ENCODE peak calls at places on chromosomes 16 and 17, in six cellular contexts. One of them, this sample, is unnamed.

GRCh38 chr17:56577810-56578209 is 15.7 kb upstream of the NOG start:
- DNase-seq in GM23248: no peak
- DNase-seq in substantia nigra: no peak
- DNase-seq in kidney: no peak
- DNase-seq in endodermal cell: peak; percentile 52
- DNase-seq in heart right ventricle: peak; percentile 20
- DNase-seq in this sample: no peak

GRCh38 chr17:68600881-68601564 is at the start of gene FAM20A:
- DNase-seq in GM23248: peak; percentile 69
- DNase-seq in substantia nigra: no peak
- DNase-seq in kidney: peak; percentile 86
- DNase-seq in endodermal cell: peak; percentile 90
- DNase-seq in heart right ventricle: peak; percentile 61
- DNase-seq in this sample: no peak

GRCh38 chr17:82866521-82867214 is 26.8 kb upstream of the ZNF750 start:
- DNase-seq in GM23248: peak; percentile 91
- DNase-seq in substantia nigra: no peak
- DNase-seq in kidney: no peak
- DNase-seq in endodermal cell: no peak
- DNase-seq in heart right ventricle: no peak
- DNase-seq in this sample: no peak

GRCh38 chr17:76934561-76935320 is 66.5 kb downstream of the MGAT5B start:
- DNase-seq in GM23248: no peak
- DNase-seq in substantia nigra: no peak
- DNase-seq in kidney: no peak
- DNase-seq in endodermal cell: no peak
- DNase-seq in heart right ventricle: no peak
- DNase-seq in this sample: no peak

GRCh38 chr17:3038941-3039340 is 24.5 kb downstream of the OR1D5 start:
- DNase-seq in GM23248: no peak
- DNase-seq in substantia nigra: no peak
- DNase-seq in kidney: no peak
- DNase-seq in endodermal cell: peak; percentile 44
- DNase-seq in heart right ventricle: no peak
- DNase-seq in this sample: peak; percentile 45

GRCh38 chr17:34012709-34013375 is 242.2 kb upstream of the CCL2 start:
- DNase-seq in GM23248: no peak
- DNase-seq in substantia nigra: no peak
- DNase-seq in kidney: no peak
- DNase-seq in endodermal cell: peak; percentile 50
- DNase-seq in heart right ventricle: no peak
- DNase-seq in this sample: no peak

GRCh38 chr16:28903344-28904042 is 21.5 kb downstream of the RABEP2 start:
- DNase-seq in GM23248: no peak
- DNase-seq in substantia nigra: no peak
- DNase-seq in kidney: no peak
- DNase-seq in endodermal cell: no peak
- DNase-seq in heart right ventricle: no peak
- DNase-seq in this sample: no peak

GRCh38 chr16:17607624-17608023 is 136.9 kb upstream of the XYLT1 start:
- DNase-seq in GM23248: no peak
- DNase-seq in substantia nigra: no peak
- DNase-seq in kidney: no peak
- DNase-seq in endodermal cell: no peak
- DNase-seq in heart right ventricle: no peak
- DNase-seq in this sample: no peak

GRCh38 chr16:50597563-50598255 is 49.5 kb downstream of the NKD1 start:
- DNase-seq in GM23248: no peak
- DNase-seq in substantia nigra: no peak
- DNase-seq in kidney: peak; percentile 49
- DNase-seq in endodermal cell: no peak
- DNase-seq in heart right ventricle: no peak
- DNase-seq in this sample: no peak

GRCh38 chr16:22318690-22319358 is 21.6 kb downstream of the POLR3E start:
- DNase-seq in GM23248: peak; percentile 54
- DNase-seq in substantia nigra: no peak
- DNase-seq in kidney: no peak
- DNase-seq in endodermal cell: peak; percentile 91
- DNase-seq in heart right ventricle: no peak
- DNase-seq in this sample: no peak

GRCh38 chr17:65177901-65178300 is 40.7 kb downstream of the RGS9 start:
- DNase-seq in GM23248: peak; percentile 79
- DNase-seq in substantia nigra: no peak
- DNase-seq in kidney: no peak
- DNase-seq in endodermal cell: no peak
- DNase-seq in heart right ventricle: no peak
- DNase-seq in this sample: no peak

GRCh38 chr17:65183736-65184135 is 46.6 kb downstream of the RGS9 start:
- DNase-seq in GM23248: peak; percentile 55
- DNase-seq in substantia nigra: no peak
- DNase-seq in kidney: no peak
- DNase-seq in endodermal cell: peak; percentile 94
- DNase-seq in heart right ventricle: no peak
- DNase-seq in this sample: no peak

GRCh38 chr17:65182233-65182632 is 45.1 kb downstream of the RGS9 start:
- DNase-seq in GM23248: no peak
- DNase-seq in substantia nigra: no peak
- DNase-seq in kidney: no peak
- DNase-seq in endodermal cell: peak; percentile 49
- DNase-seq in heart right ventricle: no peak
- DNase-seq in this sample: no peak

GRCh38 chr17:65184235-65184959 is 47.2 kb downstream of the RGS9 start:
- DNase-seq in GM23248: no peak
- DNase-seq in substantia nigra: no peak
- DNase-seq in kidney: no peak
- DNase-seq in endodermal cell: peak; percentile 52
- DNase-seq in heart right ventricle: no peak
- DNase-seq in this sample: no peak

DNA sequence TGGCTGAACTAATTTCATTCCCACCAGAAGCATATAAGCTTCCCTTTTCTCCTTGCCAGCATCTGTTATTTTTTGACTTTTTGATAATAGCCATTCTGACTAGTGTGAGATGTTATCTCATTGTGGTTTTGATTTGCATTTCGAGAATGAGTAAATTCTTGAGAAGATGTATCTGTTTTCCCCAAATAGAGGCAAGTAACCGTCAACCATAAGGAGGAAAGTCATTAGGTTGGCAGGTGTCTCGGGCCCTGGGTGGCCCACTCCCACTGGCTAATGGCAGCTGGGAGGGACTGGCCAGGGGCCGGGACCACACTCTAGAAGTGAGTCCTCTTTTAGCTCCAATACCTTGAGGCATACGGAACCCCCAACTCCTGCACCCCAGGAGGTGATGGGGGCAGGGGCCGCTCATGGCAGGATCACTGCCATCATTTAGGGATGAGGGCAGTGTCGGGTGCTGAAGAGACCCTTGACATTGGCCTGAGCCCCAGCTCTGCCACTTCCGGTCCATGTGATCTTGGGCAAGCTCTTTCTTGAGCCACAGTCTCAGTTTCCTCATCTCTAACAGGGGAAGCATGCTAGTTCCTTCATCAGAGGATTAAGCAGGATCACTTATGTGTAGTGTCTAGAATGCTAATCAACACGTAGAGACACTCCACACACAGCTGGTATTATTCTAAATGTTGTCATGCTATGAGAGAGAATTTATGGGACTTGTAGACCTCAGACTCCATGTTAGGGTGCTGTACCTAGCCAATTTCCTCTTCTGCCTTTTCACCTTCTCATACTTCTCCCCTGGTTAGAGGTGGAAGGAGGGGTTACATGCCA is 44.3 kb downstream of the RGS9 start:
- DNase-seq in GM23248: no peak
- DNase-seq in substantia nigra: no peak
- DNase-seq in kidney: no peak
- DNase-seq in endodermal cell: no peak
- DNase-seq in heart right ventricle: no peak
- DNase-seq in this sample: no peak
- H3K27ac ChIP-seq in GM23248: no peak overlapping the region
- H3K27ac ChIP-seq in substantia nigra: no peak overlapping the region
- H3K27ac ChIP-seq in kidney: no peak overlapping the region
- H3K27ac ChIP-seq in endodermal cell: no peak overlapping the region
- H3K27ac ChIP-seq in heart right ventricle: no peak overlapping the region
- H3K27ac ChIP-seq in this sample: no peak overlapping the region

GRCh38 chr17:50144845-50145531 is 5.5 kb downstream of the PPP1R9B start:
- DNase-seq in GM23248: no peak
- DNase-seq in substantia nigra: no peak
- DNase-seq in kidney: peak; percentile 72
- DNase-seq in endodermal cell: no peak
- DNase-seq in heart right ventricle: peak; percentile 66
- DNase-seq in this sample: no peak
- H3K27ac ChIP-seq in GM23248: no peak overlapping the region
- H3K27ac ChIP-seq in substantia nigra: no peak overlapping the region
- H3K27ac ChIP-seq in kidney: no peak overlapping the region
- H3K27ac ChIP-seq in endodermal cell: no peak overlapping the region
- H3K27ac ChIP-seq in heart right ventricle: peak overlapping the region; percentile 98
- H3K27ac ChIP-seq in this sample: peak overlapping the region; percentile 95

DNA sequence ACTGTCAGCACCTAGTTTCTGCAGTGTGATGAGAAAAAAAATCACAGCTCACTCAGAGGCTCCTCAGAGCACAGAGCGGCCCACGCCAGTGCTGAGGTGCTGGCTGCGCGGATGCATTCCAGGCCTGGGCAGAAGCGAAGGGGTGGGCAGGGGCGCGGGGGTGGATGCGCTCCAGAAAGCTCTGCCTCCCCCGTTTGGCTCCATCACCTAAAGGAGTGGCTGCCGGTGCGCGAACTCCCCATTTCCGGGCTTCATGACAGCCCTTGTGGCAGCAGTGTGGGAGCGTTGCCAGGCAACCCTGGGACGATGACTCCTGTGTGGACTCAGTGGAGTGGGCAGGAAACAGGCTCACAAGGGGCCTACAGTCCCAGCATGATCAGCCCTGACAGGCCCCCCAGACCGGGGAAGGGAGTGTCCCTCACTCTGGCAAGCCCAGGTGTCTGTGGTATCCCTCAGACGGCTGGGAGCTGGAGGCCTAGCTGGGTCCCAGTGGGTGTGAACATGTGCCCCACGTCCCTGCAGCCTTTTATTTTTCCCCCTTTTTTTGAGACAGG is 32.8 kb upstream of the NUDT16L1 start:
- DNase-seq in GM23248: peak; percentile 82
- DNase-seq in substantia nigra: no peak
- DNase-seq in kidney: peak; percentile 90
- DNase-seq in endodermal cell: no peak
- DNase-seq in heart right ventricle: peak; percentile 55
- DNase-seq in this sample: peak; percentile 69
- H3K27ac ChIP-seq in GM23248: peak overlapping the region; percentile 29
- H3K27ac ChIP-seq in substantia nigra: no peak overlapping the region
- H3K27ac ChIP-seq in kidney: no peak overlapping the region
- H3K27ac ChIP-seq in endodermal cell: peak overlapping the region; percentile 29
- H3K27ac ChIP-seq in heart right ventricle: no peak overlapping the region
- H3K27ac ChIP-seq in this sample: peak overlapping the region; percentile 5

GRCh38 chr16:84071151-84071550 is 28.6 kb upstream of the SLC38A8 start:
- DNase-seq in GM23248: no peak
- DNase-seq in substantia nigra: no peak
- DNase-seq in kidney: no peak
- DNase-seq in endodermal cell: no peak
- DNase-seq in heart right ventricle: no peak
- DNase-seq in this sample: no peak

GRCh38 chr16:84074721-84075120 is 32.1 kb upstream of the SLC38A8 start:
- DNase-seq in GM23248: no peak
- DNase-seq in substantia nigra: no peak
- DNase-seq in kidney: no peak
- DNase-seq in endodermal cell: no peak
- DNase-seq in heart right ventricle: no peak
- DNase-seq in this sample: no peak

GRCh38 chr16:84072014-84072413 is 29.4 kb upstream of the SLC38A8 start:
- DNase-seq in GM23248: no peak
- DNase-seq in substantia nigra: no peak
- DNase-seq in kidney: no peak
- DNase-seq in endodermal cell: no peak
- DNase-seq in heart right ventricle: no peak
- DNase-seq in this sample: no peak

GRCh38 chr16:84079664-84080063 is 37.1 kb upstream of the SLC38A8 start:
- DNase-seq in GM23248: no peak
- DNase-seq in substantia nigra: no peak
- DNase-seq in kidney: no peak
- DNase-seq in endodermal cell: no peak
- DNase-seq in heart right ventricle: no peak
- DNase-seq in this sample: no peak

DNA sequence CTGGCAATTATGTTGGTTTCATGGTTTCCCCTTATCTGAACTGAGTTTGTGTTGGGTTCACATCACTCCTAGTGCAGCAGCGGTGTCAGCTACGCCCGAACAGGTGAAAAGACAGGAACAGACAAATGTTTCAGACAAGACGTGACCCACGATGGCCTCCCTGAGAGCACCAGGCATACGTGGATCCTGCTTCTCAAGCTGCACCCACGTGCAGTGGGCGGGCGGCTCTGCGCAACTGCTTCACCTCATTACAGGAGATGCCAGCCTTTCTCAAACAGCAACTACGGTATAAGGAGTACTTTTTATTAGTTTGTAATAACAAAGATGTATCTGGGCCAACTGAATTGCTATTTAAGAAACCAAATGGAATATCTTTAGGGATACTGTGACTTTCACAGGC is 32.8 kb upstream of the SLC38A8 start:
- DNase-seq in GM23248: no peak
- DNase-seq in substantia nigra: no peak
- DNase-seq in kidney: no peak
- DNase-seq in endodermal cell: no peak
- DNase-seq in heart right ventricle: no peak
- DNase-seq in this sample: no peak
- H3K27ac ChIP-seq in GM23248: no peak overlapping the region
- H3K27ac ChIP-seq in substantia nigra: no peak overlapping the region
- H3K27ac ChIP-seq in kidney: no peak overlapping the region
- H3K27ac ChIP-seq in endodermal cell: no peak overlapping the region
- H3K27ac ChIP-seq in heart right ventricle: peak overlapping the region; percentile 78
- H3K27ac ChIP-seq in this sample: no peak overlapping the region

GRCh38 chr17:81277421-81277820 is 17.7 kb downstream of the SLC38A10 start:
- DNase-seq in GM23248: no peak
- DNase-seq in substantia nigra: peak; percentile 3
- DNase-seq in kidney: peak; percentile 71
- DNase-seq in endodermal cell: no peak
- DNase-seq in heart right ventricle: peak; percentile 57
- DNase-seq in this sample: no peak
- H3K27ac ChIP-seq in GM23248: no peak overlapping the region
- H3K27ac ChIP-seq in substantia nigra: peak overlapping the region; percentile 3
- H3K27ac ChIP-seq in kidney: no peak overlapping the region
- H3K27ac ChIP-seq in endodermal cell: no peak overlapping the region
- H3K27ac ChIP-seq in heart right ventricle: peak overlapping the region; percentile 75
- H3K27ac ChIP-seq in this sample: peak overlapping the region; percentile 32

DNA sequence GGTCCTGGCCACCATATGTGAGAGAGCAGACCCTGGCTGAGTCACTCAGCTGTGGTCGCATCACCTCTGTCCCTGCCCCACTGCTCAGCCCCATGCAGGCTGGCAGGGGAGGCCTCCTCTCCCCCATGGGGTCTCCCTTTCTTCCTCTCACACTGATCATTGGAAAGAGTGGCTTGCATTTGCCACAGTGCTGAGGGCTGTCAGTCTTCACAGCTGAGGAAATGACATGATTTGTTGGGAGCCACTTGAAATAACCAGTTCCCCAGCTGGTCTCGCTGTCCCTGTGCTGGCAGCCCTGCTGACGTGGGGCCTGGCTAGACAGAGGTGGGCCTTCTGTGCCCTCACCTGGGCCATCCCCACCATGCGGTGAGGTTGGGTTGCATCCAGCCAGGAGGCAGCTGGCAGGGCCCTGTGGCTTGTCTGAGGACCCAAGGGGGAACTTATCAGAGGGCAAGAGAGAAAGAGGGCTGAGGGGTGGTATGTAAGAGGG is 30.1 kb upstream of the MED9 start:
- DNase-seq in GM23248: no peak
- DNase-seq in substantia nigra: no peak
- DNase-seq in kidney: no peak
- DNase-seq in endodermal cell: peak; percentile 61
- DNase-seq in heart right ventricle: no peak
- DNase-seq in this sample: no peak
- H3K27ac ChIP-seq in GM23248: no peak overlapping the region
- H3K27ac ChIP-seq in substantia nigra: no peak overlapping the region
- H3K27ac ChIP-seq in kidney: peak overlapping the region; percentile 71
- H3K27ac ChIP-seq in endodermal cell: no peak overlapping the region
- H3K27ac ChIP-seq in heart right ventricle: no peak overlapping the region
- H3K27ac ChIP-seq in this sample: no peak overlapping the region